ENCODE peak calls at places on chromosomes 16 and 17, in five cellular contexts. One of them, this sample, is unnamed.

GRCh38 chr17:66748578-66748977 is 86.3 kb upstream of the CACNG5 start:
- DNase-seq in H1: no peak
- DNase-seq in left ventricle myocardium inferior: no peak
- DNase-seq in naive thymus-derived CD4-positive, alpha-beta T cell: no peak
- DNase-seq in HFF-Myc: no peak
- DNase-seq in this sample: no peak

GRCh38 chr16:83626676-83627075 is 181.1 kb upstream of the HSBP1 start:
- DNase-seq in naive thymus-derived CD4-positive, alpha-beta T cell: no peak
- DNase-seq in left ventricle myocardium inferior: no peak
- DNase-seq in HFF-Myc: no peak
- DNase-seq in H1: no peak
- DNase-seq in this sample: no peak

GRCh38 chr16:56946767-56947603 is 14.8 kb upstream of the CETP start:
- DNase-seq in left ventricle myocardium inferior: no peak
- DNase-seq in H1: no peak
- DNase-seq in HFF-Myc: no peak
- DNase-seq in naive thymus-derived CD4-positive, alpha-beta T cell: no peak
- DNase-seq in this sample: no peak

GRCh38 chr17:27423651-27424050 is 32.6 kb upstream of the KSR1 start:
- DNase-seq in H1: no peak
- DNase-seq in naive thymus-derived CD4-positive, alpha-beta T cell: no peak
- DNase-seq in left ventricle myocardium inferior: no peak
- DNase-seq in HFF-Myc: no peak
- DNase-seq in this sample: no peak

GRCh38 chr17:62823111-62823895 is 15.2 kb upstream of the MARCHF10 start:
- DNase-seq in left ventricle myocardium inferior: no peak
- DNase-seq in H1: no peak
- DNase-seq in naive thymus-derived CD4-positive, alpha-beta T cell: no peak
- DNase-seq in HFF-Myc: no peak
- DNase-seq in this sample: no peak

GRCh38 chr17:28878981-28879380 is 18.6 kb downstream of the FLOT2 start:
- DNase-seq in left ventricle myocardium inferior: no peak
- DNase-seq in HFF-Myc: no peak
- DNase-seq in naive thymus-derived CD4-positive, alpha-beta T cell: no peak
- DNase-seq in H1: peak; percentile 67
- DNase-seq in this sample: no peak

GRCh38 chr16:75921281-75921680 is 195.0 kb upstream of the CPHXL start:
- DNase-seq in naive thymus-derived CD4-positive, alpha-beta T cell: no peak
- DNase-seq in H1: no peak
- DNase-seq in HFF-Myc: no peak
- DNase-seq in left ventricle myocardium inferior: no peak
- DNase-seq in this sample: no peak

GRCh38 chr16:89529097-89529496 is 20.9 kb downstream of the SPG7 start:
- DNase-seq in HFF-Myc: no peak
- DNase-seq in H1: no peak
- DNase-seq in left ventricle myocardium inferior: no peak
- DNase-seq in naive thymus-derived CD4-positive, alpha-beta T cell: no peak
- DNase-seq in this sample: no peak

GRCh38 chr17:10247806-10248334 is 49.5 kb upstream of the GAS7 start:
- DNase-seq in H1: no peak
- DNase-seq in naive thymus-derived CD4-positive, alpha-beta T cell: no peak
- DNase-seq in left ventricle myocardium inferior: no peak
- DNase-seq in HFF-Myc: no peak
- DNase-seq in this sample: peak; percentile 40

GRCh38 chr16:27432600-27432957 is 30.6 kb downstream of the IL21R start:
- DNase-seq in HFF-Myc: peak; percentile 35
- DNase-seq in naive thymus-derived CD4-positive, alpha-beta T cell: no peak
- DNase-seq in H1: no peak
- DNase-seq in left ventricle myocardium inferior: no peak
- DNase-seq in this sample: no peak

GRCh38 chr17:29567362-29568330 is 809 bp upstream of the ABHD15 start:
- DNase-seq in HFF-Myc: no peak
- DNase-seq in H1: no peak
- DNase-seq in naive thymus-derived CD4-positive, alpha-beta T cell: peak; percentile 56
- DNase-seq in left ventricle myocardium inferior: peak; percentile 73
- DNase-seq in this sample: peak; percentile 88

GRCh38 chr17:27384261-27384701 is 72.0 kb upstream of the KSR1 start:
- DNase-seq in H1: no peak
- DNase-seq in HFF-Myc: peak; percentile 40
- DNase-seq in left ventricle myocardium inferior: peak; percentile 68
- DNase-seq in naive thymus-derived CD4-positive, alpha-beta T cell: no peak
- DNase-seq in this sample: no peak

GRCh38 chr16:66036775-66037715 is 329.4 kb upstream of the CDH5 start:
- DNase-seq in H1: no peak
- DNase-seq in HFF-Myc: peak; percentile 99
- DNase-seq in naive thymus-derived CD4-positive, alpha-beta T cell: no peak
- DNase-seq in left ventricle myocardium inferior: no peak
- DNase-seq in this sample: no peak

GRCh38 chr16:12546918-12547607 is 256.6 kb downstream of the CPPED1 start:
- DNase-seq in naive thymus-derived CD4-positive, alpha-beta T cell: no peak
- DNase-seq in HFF-Myc: no peak
- DNase-seq in left ventricle myocardium inferior: no peak
- DNase-seq in H1: no peak
- DNase-seq in this sample: no peak

GRCh38 chr16:2425825-2426430 is 3.3 kb upstream of the CCNF start:
- DNase-seq in HFF-Myc: no peak
- DNase-seq in H1: no peak
- DNase-seq in left ventricle myocardium inferior: no peak
- DNase-seq in naive thymus-derived CD4-positive, alpha-beta T cell: no peak
- DNase-seq in this sample: no peak

GRCh38 chr16:88515405-88515804 is 54.8 kb upstream of the ZC3H18 start:
- DNase-seq in left ventricle myocardium inferior: no peak
- DNase-seq in H1: no peak
- DNase-seq in naive thymus-derived CD4-positive, alpha-beta T cell: no peak
- DNase-seq in HFF-Myc: no peak
- DNase-seq in this sample: no peak

GRCh38 chr17:8963017-8963416 is 2.5 kb downstream of the PIK3R5 start:
- DNase-seq in left ventricle myocardium inferior: no peak
- DNase-seq in HFF-Myc: no peak
- DNase-seq in H1: no peak
- DNase-seq in naive thymus-derived CD4-positive, alpha-beta T cell: no peak
- DNase-seq in this sample: no peak

GRCh38 chr17:8965394-8966168 is at the start of gene PIK3R5:
- DNase-seq in left ventricle myocardium inferior: peak; percentile 50
- DNase-seq in naive thymus-derived CD4-positive, alpha-beta T cell: peak; percentile 71
- DNase-seq in HFF-Myc: no peak
- DNase-seq in H1: peak; percentile 63
- DNase-seq in this sample: no peak

GRCh38 chr17:8963665-8964258 is 1.7 kb downstream of the PIK3R5 start:
- DNase-seq in H1: no peak
- DNase-seq in left ventricle myocardium inferior: no peak
- DNase-seq in naive thymus-derived CD4-positive, alpha-beta T cell: no peak
- DNase-seq in HFF-Myc: no peak
- DNase-seq in this sample: no peak

GRCh38 chr17:8966926-8967325 is 1.4 kb upstream of the PIK3R5 start:
- DNase-seq in left ventricle myocardium inferior: no peak
- DNase-seq in HFF-Myc: no peak
- DNase-seq in naive thymus-derived CD4-positive, alpha-beta T cell: no peak
- DNase-seq in H1: no peak
- DNase-seq in this sample: no peak

DNA sequence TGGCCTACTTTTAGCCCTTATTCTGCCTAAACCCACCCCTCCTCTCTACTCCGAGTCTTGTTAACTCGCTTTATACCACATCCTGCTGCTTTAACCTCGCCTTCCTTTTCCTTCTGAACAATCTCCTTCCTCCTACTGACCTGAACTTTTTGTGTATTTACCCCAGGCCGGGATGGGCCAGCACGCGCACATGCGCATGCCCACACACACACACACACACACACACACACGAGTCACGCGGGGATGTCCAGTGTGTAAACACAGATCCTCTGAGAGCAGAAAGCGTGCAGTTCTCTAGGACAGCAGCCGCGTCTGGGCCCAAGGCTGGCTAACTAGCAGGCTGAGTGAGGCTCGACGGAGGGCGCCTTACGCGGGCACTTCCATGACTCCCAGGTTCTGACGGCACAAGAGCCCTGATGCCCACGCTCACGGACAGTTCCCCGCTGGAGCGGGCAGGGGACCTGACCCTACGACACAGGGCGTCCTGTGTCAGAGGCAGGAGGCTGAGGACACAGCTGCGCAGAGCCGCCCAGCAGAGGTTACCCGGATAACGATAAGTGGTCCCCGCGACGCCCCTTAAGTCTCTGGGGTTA is 610 bp downstream of the PIK3R5 start:
- DNase-seq in HFF-Myc: no peak
- DNase-seq in H1: no peak
- DNase-seq in left ventricle myocardium inferior: no peak
- DNase-seq in naive thymus-derived CD4-positive, alpha-beta T cell: peak; percentile 26
- DNase-seq in this sample: no peak
- H3K4me3 ChIP-seq in HFF-Myc: no peak overlapping the region
- H3K4me3 ChIP-seq in H1: peak overlapping the region; percentile 60
- H3K4me3 ChIP-seq in left ventricle myocardium inferior: peak overlapping the region; percentile 55
- H3K4me3 ChIP-seq in naive thymus-derived CD4-positive, alpha-beta T cell: peak overlapping the region; percentile 81
- H3K4me3 ChIP-seq in this sample: peak overlapping the region; percentile 43

GRCh38 chr17:81703747-81704654 is 834 bp downstream of the MRPL12 start:
- DNase-seq in naive thymus-derived CD4-positive, alpha-beta T cell: no peak
- DNase-seq in H1: no peak
- DNase-seq in HFF-Myc: no peak
- DNase-seq in left ventricle myocardium inferior: no peak
- DNase-seq in this sample: no peak

GRCh38 chr17:81697261-81698044 is 5.7 kb upstream of the MRPL12 start:
- DNase-seq in left ventricle myocardium inferior: no peak
- DNase-seq in HFF-Myc: no peak
- DNase-seq in naive thymus-derived CD4-positive, alpha-beta T cell: no peak
- DNase-seq in H1: no peak
- DNase-seq in this sample: no peak

GRCh38 chr17:81702934-81703746 is at the start of gene MRPL12:
- DNase-seq in left ventricle myocardium inferior: peak; percentile 94
- DNase-seq in H1: peak; percentile 72
- DNase-seq in HFF-Myc: peak; percentile 77
- DNase-seq in naive thymus-derived CD4-positive, alpha-beta T cell: peak; percentile 75
- DNase-seq in this sample: no peak

GRCh38 chr17:81701288-81702071 is 1.7 kb upstream of the MRPL12 start:
- DNase-seq in left ventricle myocardium inferior: no peak
- DNase-seq in naive thymus-derived CD4-positive, alpha-beta T cell: no peak
- DNase-seq in H1: no peak
- DNase-seq in HFF-Myc: no peak
- DNase-seq in this sample: no peak

DNA sequence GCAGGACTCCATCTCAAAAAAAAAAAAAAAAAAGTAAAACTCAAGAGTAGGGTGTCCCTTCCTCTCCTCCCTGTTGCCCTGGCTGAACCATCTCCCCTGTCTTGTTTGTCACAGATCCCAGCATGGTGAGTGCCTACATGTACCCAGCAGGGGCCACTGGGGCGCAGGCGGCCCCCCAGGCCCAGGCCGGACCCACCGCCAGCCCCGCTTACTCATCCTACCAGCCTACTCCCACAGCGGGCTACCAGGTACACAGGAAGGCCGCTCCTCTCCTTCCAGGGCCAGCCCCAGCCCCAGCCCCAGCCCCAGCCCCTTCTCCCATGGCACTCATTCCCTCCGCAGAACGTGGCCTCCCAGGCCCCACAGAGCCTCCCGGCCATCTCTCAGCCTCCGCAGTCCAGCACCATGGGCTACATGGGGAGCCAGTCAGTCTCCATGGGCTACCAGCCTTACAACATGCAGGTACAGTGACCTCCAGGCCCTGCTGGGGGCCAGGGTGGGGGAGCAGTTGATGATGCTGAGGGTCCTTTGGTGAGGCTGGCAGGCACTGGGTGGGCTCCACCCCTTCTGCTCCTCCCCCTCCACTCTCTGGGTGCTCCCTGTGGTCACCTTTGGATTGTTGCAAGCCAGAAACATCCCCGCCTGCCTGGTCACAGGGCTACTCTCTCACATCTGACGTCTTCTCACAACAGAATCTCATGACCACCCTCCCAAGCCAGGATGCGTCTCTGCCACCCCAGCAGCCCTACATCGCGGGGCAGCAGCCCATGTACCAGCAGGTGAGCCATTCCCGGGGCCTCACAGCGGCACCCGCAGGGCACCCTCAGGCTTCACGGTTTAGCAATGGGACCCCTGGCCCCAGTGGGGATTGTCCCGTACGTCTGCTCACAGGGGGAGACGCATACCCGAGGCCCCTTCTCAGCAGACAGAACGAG is 2.5 kb upstream of the MRPL12 start:
- DNase-seq in naive thymus-derived CD4-positive, alpha-beta T cell: no peak
- DNase-seq in H1: no peak
- DNase-seq in left ventricle myocardium inferior: no peak
- DNase-seq in HFF-Myc: no peak
- DNase-seq in this sample: no peak
- H3K4me3 ChIP-seq in naive thymus-derived CD4-positive, alpha-beta T cell: no peak overlapping the region
- H3K4me3 ChIP-seq in H1: no peak overlapping the region
- H3K4me3 ChIP-seq in left ventricle myocardium inferior: no peak overlapping the region
- H3K4me3 ChIP-seq in HFF-Myc: peak overlapping the region; percentile 99
- H3K4me3 ChIP-seq in this sample: no peak overlapping the region

GRCh38 chr17:13598353-13599167 is 3.2 kb downstream of the HS3ST3A1 start:
- DNase-seq in HFF-Myc: no peak
- DNase-seq in left ventricle myocardium inferior: no peak
- DNase-seq in naive thymus-derived CD4-positive, alpha-beta T cell: no peak
- DNase-seq in H1: no peak
- DNase-seq in this sample: no peak

GRCh38 chr17:13601317-13601775 is 383 bp downstream of the HS3ST3A1 start:
- DNase-seq in left ventricle myocardium inferior: no peak
- DNase-seq in H1: no peak
- DNase-seq in naive thymus-derived CD4-positive, alpha-beta T cell: no peak
- DNase-seq in HFF-Myc: no peak
- DNase-seq in this sample: no peak

GRCh38 chr17:13599168-13599577 is 2.6 kb downstream of the HS3ST3A1 start:
- DNase-seq in left ventricle myocardium inferior: no peak
- DNase-seq in H1: no peak
- DNase-seq in HFF-Myc: no peak
- DNase-seq in naive thymus-derived CD4-positive, alpha-beta T cell: no peak
- DNase-seq in this sample: no peak

GRCh38 chr17:13600475-13601316 is 1.0 kb downstream of the HS3ST3A1 start:
- DNase-seq in H1: no peak
- DNase-seq in HFF-Myc: no peak
- DNase-seq in naive thymus-derived CD4-positive, alpha-beta T cell: no peak
- DNase-seq in left ventricle myocardium inferior: no peak
- DNase-seq in this sample: no peak

GRCh38 chr17:13599808-13600398 is 1.8 kb downstream of the HS3ST3A1 start:
- DNase-seq in HFF-Myc: no peak
- DNase-seq in naive thymus-derived CD4-positive, alpha-beta T cell: no peak
- DNase-seq in H1: no peak
- DNase-seq in left ventricle myocardium inferior: no peak
- DNase-seq in this sample: no peak
- H3K4me3 ChIP-seq in HFF-Myc: peak overlapping the region; percentile 87
- H3K4me3 ChIP-seq in naive thymus-derived CD4-positive, alpha-beta T cell: no peak overlapping the region
- H3K4me3 ChIP-seq in H1: peak overlapping the region; percentile 53
- H3K4me3 ChIP-seq in left ventricle myocardium inferior: peak overlapping the region; percentile 71
- H3K4me3 ChIP-seq in this sample: peak overlapping the region; percentile 58

DNA sequence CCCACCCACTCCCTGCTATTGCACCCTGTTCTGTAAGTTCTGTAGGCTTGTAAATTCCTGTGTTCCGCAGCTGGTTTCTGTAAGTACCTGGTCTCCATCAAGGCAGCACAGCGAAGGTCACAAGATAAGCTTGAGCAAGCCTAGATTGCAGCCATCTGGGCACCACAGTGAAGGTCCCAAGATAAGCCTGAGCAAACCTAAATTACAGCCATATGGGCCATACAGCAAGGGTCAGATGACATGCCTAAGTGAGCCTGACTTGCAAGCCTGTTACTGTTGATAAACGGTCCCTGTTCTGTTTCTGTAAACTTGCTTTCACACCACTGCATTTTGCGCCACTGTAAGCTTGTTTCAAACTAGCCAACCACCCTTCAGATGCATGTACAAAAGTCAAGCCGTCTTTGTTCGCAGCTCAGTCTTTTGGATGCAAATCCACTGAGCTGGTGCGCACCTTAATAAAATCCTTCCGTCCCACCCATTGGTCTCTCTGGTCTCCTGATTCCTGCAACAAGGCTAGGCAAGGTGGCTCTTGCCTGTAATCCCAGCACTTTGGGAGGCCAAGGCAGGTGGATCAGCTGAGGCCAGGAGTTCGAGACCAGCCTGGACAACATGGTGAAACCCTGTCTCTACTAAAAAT is 42.6 kb upstream of the ATF7IP2 start:
- DNase-seq in HFF-Myc: no peak
- DNase-seq in left ventricle myocardium inferior: no peak
- DNase-seq in naive thymus-derived CD4-positive, alpha-beta T cell: no peak
- DNase-seq in H1: no peak
- DNase-seq in this sample: no peak
- H3K4me3 ChIP-seq in HFF-Myc: no peak overlapping the region
- H3K4me3 ChIP-seq in left ventricle myocardium inferior: no peak overlapping the region
- H3K4me3 ChIP-seq in naive thymus-derived CD4-positive, alpha-beta T cell: no peak overlapping the region
- H3K4me3 ChIP-seq in H1: no peak overlapping the region
- H3K4me3 ChIP-seq in this sample: no peak overlapping the region

This sample was measured in vagina.